ENCODE peak calls at places on chromosomes 12 and 14, in five cellular contexts. One of them, this sample, is unnamed. For H3K4me1, the result is how much of the 10 kb centered on the place peaks cover.

GRCh38 chr12:66901136-66901932 is 222.5 kb upstream of the GRIP1 start:
- DNase-seq in mesendoderm: no peak
- DNase-seq in trophoblast cell: no peak
- DNase-seq in IMR-90: no peak
- DNase-seq in H9: no peak
- DNase-seq in this sample: no peak

GRCh38 chr12:12376636-12377448 is 20.0 kb downstream of the BORCS5 start:
- DNase-seq in trophoblast cell: peak
- DNase-seq in mesendoderm: peak
- DNase-seq in IMR-90: peak
- DNase-seq in H9: no peak
- DNase-seq in this sample: peak

GRCh38 chr14:105126970-105127307 is 41.6 kb downstream of the JAG2 start:
- DNase-seq in mesendoderm: no peak
- DNase-seq in IMR-90: no peak
- DNase-seq in H9: no peak
- DNase-seq in trophoblast cell: no peak
- DNase-seq in this sample: no peak

GRCh38 chr14:34461334-34462131 is 507 bp downstream of the SPTSSA start:
- DNase-seq in mesendoderm: peak
- DNase-seq in trophoblast cell: peak
- DNase-seq in H9: peak
- DNase-seq in IMR-90: peak
- DNase-seq in this sample: peak

GRCh38 chr12:66066071-66066928 is 64.2 kb downstream of the LLPH start:
- DNase-seq in mesendoderm: peak
- DNase-seq in IMR-90: peak
- DNase-seq in H9: no peak
- DNase-seq in trophoblast cell: no peak
- DNase-seq in this sample: no peak

GRCh38 chr12:50442178-50442908 is 41.7 kb downstream of the LARP4 start:
- DNase-seq in IMR-90: no peak
- DNase-seq in H9: no peak
- DNase-seq in trophoblast cell: no peak
- DNase-seq in mesendoderm: no peak
- DNase-seq in this sample: no peak

GRCh38 chr14:31992051-31992450 is 85.1 kb upstream of the ARHGAP5 start:
- DNase-seq in trophoblast cell: no peak
- DNase-seq in IMR-90: peak
- DNase-seq in mesendoderm: no peak
- DNase-seq in H9: no peak
- DNase-seq in this sample: no peak

GRCh38 chr14:91689608-91690007 is 42.3 kb downstream of the CATSPERB start:
- DNase-seq in mesendoderm: no peak
- DNase-seq in trophoblast cell: no peak
- DNase-seq in IMR-90: no peak
- DNase-seq in H9: no peak
- DNase-seq in this sample: no peak

GRCh38 chr14:30620178-30620577 is 1.9 kb upstream of the SCFD1 start:
- DNase-seq in mesendoderm: no peak
- DNase-seq in IMR-90: peak
- DNase-seq in trophoblast cell: no peak
- DNase-seq in H9: no peak
- DNase-seq in this sample: no peak

DNA sequence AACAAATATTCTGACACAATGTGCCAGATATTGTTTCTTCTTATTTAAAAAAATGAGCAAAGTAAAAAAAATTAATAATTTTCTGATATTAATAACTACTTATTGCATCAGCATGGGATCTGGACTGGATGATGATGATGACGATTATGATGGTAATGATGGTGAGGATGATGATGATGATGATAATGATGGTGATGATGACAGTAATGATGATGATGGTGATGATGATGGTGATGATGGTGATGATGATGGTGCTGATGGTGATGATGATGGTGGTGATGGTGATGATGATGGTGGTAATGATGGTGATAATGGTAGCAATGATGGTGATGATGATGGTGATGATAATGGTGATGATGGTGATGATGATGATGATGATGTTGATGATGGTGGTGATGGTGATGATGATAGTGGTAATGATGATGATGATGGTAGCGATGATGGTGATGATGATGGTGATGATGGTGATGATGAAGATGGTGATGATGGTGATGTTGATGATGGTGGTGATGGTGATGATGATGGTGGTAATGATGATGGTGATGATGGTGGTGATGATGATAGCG is 94.0 kb downstream of the SRRM4 start:
- DNase-seq in IMR-90: no peak
- DNase-seq in trophoblast cell: no peak
- DNase-seq in mesendoderm: no peak
- DNase-seq in H9: no peak
- DNase-seq in this sample: no peak
- H2BK120ac ChIP-seq in IMR-90: no peak
- H2BK120ac ChIP-seq in trophoblast cell: no peak
- H2BK120ac ChIP-seq in mesendoderm: no peak
- H2BK120ac ChIP-seq in H9: no peak
- H2BK120ac ChIP-seq in this sample: no peak

GRCh38 chr14:36271939-36272907 is 48.2 kb downstream of the MBIP start:
- DNase-seq in mesendoderm: no peak
- DNase-seq in IMR-90: peak
- DNase-seq in trophoblast cell: no peak
- DNase-seq in H9: no peak
- DNase-seq in this sample: no peak

GRCh38 chr14:36279306-36280244 is 40.9 kb downstream of the MBIP start:
- DNase-seq in trophoblast cell: no peak
- DNase-seq in mesendoderm: peak
- DNase-seq in IMR-90: no peak
- DNase-seq in H9: no peak
- DNase-seq in this sample: peak

GRCh38 chr14:36270191-36270590 is 50.2 kb downstream of the MBIP start:
- DNase-seq in trophoblast cell: no peak
- DNase-seq in IMR-90: no peak
- DNase-seq in mesendoderm: no peak
- DNase-seq in H9: no peak
- DNase-seq in this sample: no peak

GRCh38 chr14:36271222-36271621 is 49.2 kb downstream of the MBIP start:
- DNase-seq in trophoblast cell: no peak
- DNase-seq in H9: no peak
- DNase-seq in mesendoderm: peak
- DNase-seq in IMR-90: no peak
- DNase-seq in this sample: no peak

DNA sequence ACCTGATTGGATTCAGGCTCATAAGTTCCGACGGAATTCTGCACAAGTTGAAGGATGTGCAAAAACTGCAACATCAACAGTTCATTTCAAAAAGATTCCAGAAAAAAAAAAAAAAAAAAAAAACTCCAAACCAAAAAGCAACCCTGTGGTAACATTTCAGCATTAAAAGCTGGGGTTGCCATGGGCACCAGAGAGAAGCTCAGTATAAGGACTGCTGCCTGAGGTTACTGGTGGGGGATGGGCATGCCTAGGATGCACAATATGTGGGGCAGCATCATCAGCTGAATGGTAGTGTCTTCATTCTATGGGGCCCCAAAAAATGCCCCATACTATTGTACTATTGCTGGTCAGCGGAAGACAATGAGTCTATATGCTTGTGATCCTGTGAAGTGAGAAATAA is 44.7 kb downstream of the MBIP start:
- DNase-seq in H9: no peak
- DNase-seq in IMR-90: no peak
- DNase-seq in mesendoderm: peak
- DNase-seq in trophoblast cell: no peak
- DNase-seq in this sample: no peak
- H3K4me1 ChIP-seq in H9: under half
- H3K4me1 ChIP-seq in IMR-90: under half
- H3K4me1 ChIP-seq in mesendoderm: under half
- H3K4me1 ChIP-seq in trophoblast cell: under half
- H3K4me1 ChIP-seq in this sample: under half

GRCh38 chr12:130009961-130010360 is 106.1 kb upstream of the TMEM132D start:
- DNase-seq in trophoblast cell: no peak
- DNase-seq in mesendoderm: no peak
- DNase-seq in H9: no peak
- DNase-seq in IMR-90: no peak
- DNase-seq in this sample: no peak
- H3K9ac ChIP-seq in trophoblast cell: no peak
- H3K9ac ChIP-seq in mesendoderm: no peak
- H3K9ac ChIP-seq in H9: no peak
- H3K9ac ChIP-seq in IMR-90: no peak
- H3K9ac ChIP-seq in this sample: no peak

GRCh38 chr12:104138747-104139186 is 757 bp upstream of the NFYB start:
- DNase-seq in IMR-90: no peak
- DNase-seq in H9: peak
- DNase-seq in mesendoderm: peak
- DNase-seq in trophoblast cell: no peak
- DNase-seq in this sample: peak
- H2BK120ac ChIP-seq in IMR-90: peak
- H2BK120ac ChIP-seq in H9: no peak
- H2BK120ac ChIP-seq in mesendoderm: no peak
- H2BK120ac ChIP-seq in trophoblast cell: no peak
- H2BK120ac ChIP-seq in this sample: no peak

GRCh38 chr12:645563-646071 is 17.6 kb downstream of the NINJ2 start:
- DNase-seq in IMR-90: peak
- DNase-seq in mesendoderm: peak
- DNase-seq in trophoblast cell: no peak
- DNase-seq in H9: no peak
- DNase-seq in this sample: no peak

GRCh38 chr12:642633-643477 is 20.4 kb downstream of the NINJ2 start:
- DNase-seq in H9: peak
- DNase-seq in mesendoderm: peak
- DNase-seq in IMR-90: peak
- DNase-seq in trophoblast cell: peak
- DNase-seq in this sample: peak

GRCh38 chr12:644293-644639 is 19.0 kb downstream of the NINJ2 start:
- DNase-seq in H9: no peak
- DNase-seq in IMR-90: no peak
- DNase-seq in mesendoderm: no peak
- DNase-seq in trophoblast cell: no peak
- DNase-seq in this sample: no peak

GRCh38 chr12:644818-645552 is 18.3 kb downstream of the NINJ2 start:
- DNase-seq in H9: no peak
- DNase-seq in IMR-90: no peak
- DNase-seq in mesendoderm: no peak
- DNase-seq in trophoblast cell: no peak
- DNase-seq in this sample: no peak

DNA sequence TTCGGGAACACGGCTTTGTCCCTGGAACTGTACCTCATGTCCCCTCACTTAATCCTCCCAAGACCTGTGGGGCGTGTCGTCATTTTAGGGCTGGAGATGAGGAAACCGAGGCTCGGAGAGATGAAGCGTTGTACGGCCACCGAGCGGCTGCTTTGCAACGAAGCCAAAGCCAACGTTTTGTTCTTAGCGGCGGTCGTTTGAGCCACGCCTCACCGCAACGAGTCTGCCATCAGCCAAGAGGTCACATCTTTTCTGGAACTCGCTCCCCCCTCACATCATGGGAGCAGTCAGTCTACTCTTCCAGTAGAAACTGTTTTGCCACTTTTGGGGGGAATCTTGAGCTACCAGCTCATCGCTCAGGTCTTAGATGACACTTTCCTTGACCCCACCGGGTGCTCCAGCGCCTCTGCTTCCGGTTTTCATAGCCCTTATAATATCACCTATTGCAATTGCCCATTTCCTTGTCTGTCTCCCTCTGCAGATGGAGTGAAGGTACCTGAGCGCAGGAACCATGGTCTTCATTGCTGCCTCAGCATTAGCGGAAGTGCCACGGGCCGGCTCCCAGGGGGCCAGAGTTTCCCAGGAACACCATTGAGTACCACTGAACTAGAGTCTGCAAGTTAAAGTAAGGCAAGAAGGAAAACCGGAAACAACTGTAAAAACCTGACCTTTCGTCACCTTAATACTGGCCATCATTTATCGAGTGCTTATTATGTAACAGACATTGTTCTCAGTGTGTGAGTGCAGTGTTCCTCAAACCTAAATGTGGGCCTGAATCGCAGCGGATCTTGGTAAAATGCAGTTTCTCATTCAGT is 19.6 kb downstream of the NINJ2 start:
- DNase-seq in H9: no peak
- DNase-seq in mesendoderm: peak
- DNase-seq in IMR-90: no peak
- DNase-seq in trophoblast cell: no peak
- DNase-seq in this sample: no peak
- H3K4me1 ChIP-seq in H9: under half
- H3K4me1 ChIP-seq in mesendoderm: under half
- H3K4me1 ChIP-seq in IMR-90: under half
- H3K4me1 ChIP-seq in trophoblast cell: under half
- H3K4me1 ChIP-seq in this sample: under half

GRCh38 chr14:100067481-100067880 is 2.3 kb downstream of the EVL start:
- DNase-seq in mesendoderm: no peak
- DNase-seq in trophoblast cell: no peak
- DNase-seq in IMR-90: no peak
- DNase-seq in H9: no peak
- DNase-seq in this sample: no peak

GRCh38 chr14:100071545-100071944 is 6.3 kb downstream of the EVL start:
- DNase-seq in trophoblast cell: no peak
- DNase-seq in H9: no peak
- DNase-seq in mesendoderm: no peak
- DNase-seq in IMR-90: no peak
- DNase-seq in this sample: no peak

GRCh38 chr14:100067971-100068959 is 3.0 kb downstream of the EVL start:
- DNase-seq in H9: no peak
- DNase-seq in mesendoderm: peak
- DNase-seq in IMR-90: peak
- DNase-seq in trophoblast cell: peak
- DNase-seq in this sample: no peak

GRCh38 chr14:100070310-100070709 is 5.1 kb downstream of the EVL start:
- DNase-seq in mesendoderm: no peak
- DNase-seq in H9: no peak
- DNase-seq in IMR-90: no peak
- DNase-seq in trophoblast cell: no peak
- DNase-seq in this sample: no peak

GRCh38 chr14:100069161-100069800 is 4.1 kb downstream of the EVL start:
- DNase-seq in trophoblast cell: peak
- DNase-seq in mesendoderm: no peak
- DNase-seq in IMR-90: no peak
- DNase-seq in H9: no peak
- DNase-seq in this sample: no peak
- H3K9ac ChIP-seq in trophoblast cell: no peak
- H3K9ac ChIP-seq in mesendoderm: no peak
- H3K9ac ChIP-seq in IMR-90: no peak
- H3K9ac ChIP-seq in H9: no peak
- H3K9ac ChIP-seq in this sample: no peak

DNA sequence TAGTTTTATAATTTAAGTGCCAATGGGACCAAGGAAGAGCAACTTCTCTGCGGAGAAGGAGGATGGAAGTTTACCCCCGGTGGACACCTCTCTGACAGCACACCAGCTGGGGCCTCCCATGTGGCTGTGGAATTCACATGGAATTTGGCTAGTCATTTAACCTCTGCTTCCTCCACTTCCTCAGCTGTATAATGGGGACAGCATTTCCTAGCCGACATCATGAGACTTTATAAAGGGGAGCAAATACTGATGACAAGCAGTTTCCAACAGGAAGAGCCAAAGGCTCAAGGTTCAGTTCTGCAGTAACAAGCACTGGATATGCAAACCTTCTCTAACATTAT is 7.5 kb downstream of the DUSP6 start:
- DNase-seq in H9: no peak
- DNase-seq in trophoblast cell: no peak
- DNase-seq in IMR-90: no peak
- DNase-seq in mesendoderm: no peak
- DNase-seq in this sample: no peak
- H2BK120ac ChIP-seq in H9: no peak
- H2BK120ac ChIP-seq in trophoblast cell: no peak
- H2BK120ac ChIP-seq in IMR-90: no peak
- H2BK120ac ChIP-seq in mesendoderm: no peak
- H2BK120ac ChIP-seq in this sample: no peak

This sample was measured in neuronal stem cell.